ENCODE peak calls at places on chromosomes 13 and 19, in seven cellular contexts. One of them, this sample, is unnamed.

GRCh38 chr19:13212759-13213330 is 62.6 kb downstream of the IER2 start:
- DNase-seq in fibroblast of mammary gland: peak; percentile 63
- DNase-seq in T-helper 9 cell: peak; percentile 75
- DNase-seq in stimulated activated naive CD4-positive, alpha-beta T cell treated with Interleukin-2 at 50 U/mL for 16 hours: peak; percentile 71
- DNase-seq in ascending aorta: peak; percentile 71
- DNase-seq in left ventricle myocardium inferior: peak; percentile 50
- DNase-seq in substantia nigra: no peak
- DNase-seq in this sample: peak; percentile 64

GRCh38 chr13:54091884-54092283 is 1063.3 kb downstream of the OLFM4 start:
- DNase-seq in left ventricle myocardium inferior: no peak
- DNase-seq in T-helper 9 cell: no peak
- DNase-seq in ascending aorta: peak; percentile 37
- DNase-seq in substantia nigra: no peak
- DNase-seq in stimulated activated naive CD4-positive, alpha-beta T cell treated with Interleukin-2 at 50 U/mL for 16 hours: no peak
- DNase-seq in fibroblast of mammary gland: no peak
- DNase-seq in this sample: no peak

GRCh38 chr13:100721885-100722512 is 47.4 kb upstream of the TMTC4 start:
- DNase-seq in left ventricle myocardium inferior: no peak
- DNase-seq in stimulated activated naive CD4-positive, alpha-beta T cell treated with Interleukin-2 at 50 U/mL for 16 hours: peak; percentile 18
- DNase-seq in ascending aorta: no peak
- DNase-seq in fibroblast of mammary gland: peak; percentile 60
- DNase-seq in T-helper 9 cell: peak; percentile 43
- DNase-seq in substantia nigra: peak; percentile 40
- DNase-seq in this sample: peak; percentile 58

GRCh38 chr13:35598790-35599369 is 122.4 kb upstream of the MAB21L1 start:
- DNase-seq in substantia nigra: no peak
- DNase-seq in left ventricle myocardium inferior: no peak
- DNase-seq in fibroblast of mammary gland: no peak
- DNase-seq in ascending aorta: no peak
- DNase-seq in stimulated activated naive CD4-positive, alpha-beta T cell treated with Interleukin-2 at 50 U/mL for 16 hours: no peak
- DNase-seq in T-helper 9 cell: no peak
- DNase-seq in this sample: peak; percentile 9

GRCh38 chr13:77737583-77738200 is 40.2 kb downstream of the SLAIN1 start:
- DNase-seq in substantia nigra: no peak
- DNase-seq in T-helper 9 cell: no peak
- DNase-seq in ascending aorta: no peak
- DNase-seq in fibroblast of mammary gland: no peak
- DNase-seq in stimulated activated naive CD4-positive, alpha-beta T cell treated with Interleukin-2 at 50 U/mL for 16 hours: no peak
- DNase-seq in left ventricle myocardium inferior: no peak
- DNase-seq in this sample: no peak

GRCh38 chr19:42076375-42076944 is 494 bp downstream of the ZNF574 start:
- DNase-seq in substantia nigra: no peak
- DNase-seq in left ventricle myocardium inferior: no peak
- DNase-seq in T-helper 9 cell: peak; percentile 42
- DNase-seq in fibroblast of mammary gland: no peak
- DNase-seq in stimulated activated naive CD4-positive, alpha-beta T cell treated with Interleukin-2 at 50 U/mL for 16 hours: peak; percentile 60
- DNase-seq in ascending aorta: peak; percentile 75
- DNase-seq in this sample: no peak

GRCh38 chr19:39127812-39128510 is 2.4 kb downstream of the PAK4 start:
- DNase-seq in fibroblast of mammary gland: no peak
- DNase-seq in T-helper 9 cell: no peak
- DNase-seq in left ventricle myocardium inferior: no peak
- DNase-seq in substantia nigra: no peak
- DNase-seq in stimulated activated naive CD4-positive, alpha-beta T cell treated with Interleukin-2 at 50 U/mL for 16 hours: no peak
- DNase-seq in ascending aorta: no peak
- DNase-seq in this sample: peak; percentile 42

GRCh38 chr19:53254451-53255341 is at the start of gene ZNF677:
- DNase-seq in stimulated activated naive CD4-positive, alpha-beta T cell treated with Interleukin-2 at 50 U/mL for 16 hours: peak; percentile 75
- DNase-seq in substantia nigra: peak; percentile 91
- DNase-seq in T-helper 9 cell: peak; percentile 56
- DNase-seq in left ventricle myocardium inferior: peak; percentile 94
- DNase-seq in fibroblast of mammary gland: peak; percentile 80
- DNase-seq in ascending aorta: peak; percentile 92
- DNase-seq in this sample: peak; percentile 96

GRCh38 chr19:4969772-4970531 is 1.0 kb downstream of the KDM4B start:
- DNase-seq in fibroblast of mammary gland: peak; percentile 36
- DNase-seq in substantia nigra: peak; percentile 36
- DNase-seq in stimulated activated naive CD4-positive, alpha-beta T cell treated with Interleukin-2 at 50 U/mL for 16 hours: no peak
- DNase-seq in ascending aorta: no peak
- DNase-seq in left ventricle myocardium inferior: no peak
- DNase-seq in T-helper 9 cell: no peak
- DNase-seq in this sample: peak; percentile 73

GRCh38 chr13:88014527-88014926 is 343.4 kb downstream of the SLITRK5 start:
- DNase-seq in fibroblast of mammary gland: peak; percentile 12
- DNase-seq in left ventricle myocardium inferior: no peak
- DNase-seq in stimulated activated naive CD4-positive, alpha-beta T cell treated with Interleukin-2 at 50 U/mL for 16 hours: no peak
- DNase-seq in substantia nigra: no peak
- DNase-seq in ascending aorta: no peak
- DNase-seq in T-helper 9 cell: no peak
- DNase-seq in this sample: no peak

GRCh38 chr19:52190679-52191293 is 934 bp downstream of the PPP2R1A start:
- DNase-seq in left ventricle myocardium inferior: no peak
- DNase-seq in stimulated activated naive CD4-positive, alpha-beta T cell treated with Interleukin-2 at 50 U/mL for 16 hours: no peak
- DNase-seq in T-helper 9 cell: no peak
- DNase-seq in ascending aorta: no peak
- DNase-seq in fibroblast of mammary gland: peak; percentile 55
- DNase-seq in substantia nigra: no peak
- DNase-seq in this sample: peak; percentile 61

GRCh38 chr19:18894254-18895037 is 1.5 kb downstream of the CERS1 start:
- DNase-seq in fibroblast of mammary gland: peak; percentile 38
- DNase-seq in ascending aorta: no peak
- DNase-seq in T-helper 9 cell: no peak
- DNase-seq in left ventricle myocardium inferior: no peak
- DNase-seq in substantia nigra: peak; percentile 96
- DNase-seq in stimulated activated naive CD4-positive, alpha-beta T cell treated with Interleukin-2 at 50 U/mL for 16 hours: no peak
- DNase-seq in this sample: peak; percentile 44

GRCh38 chr13:39612023-39612637 is 9.1 kb upstream of the LHFPL6 start:
- DNase-seq in stimulated activated naive CD4-positive, alpha-beta T cell treated with Interleukin-2 at 50 U/mL for 16 hours: peak; percentile 41
- DNase-seq in fibroblast of mammary gland: peak; percentile 78
- DNase-seq in ascending aorta: peak; percentile 86
- DNase-seq in left ventricle myocardium inferior: no peak
- DNase-seq in T-helper 9 cell: peak; percentile 54
- DNase-seq in substantia nigra: peak; percentile 27
- DNase-seq in this sample: peak; percentile 74

GRCh38 chr19:11012507-11012906 is 51.7 kb downstream of the SMARCA4 start:
- DNase-seq in ascending aorta: no peak
- DNase-seq in left ventricle myocardium inferior: no peak
- DNase-seq in T-helper 9 cell: no peak
- DNase-seq in substantia nigra: no peak
- DNase-seq in stimulated activated naive CD4-positive, alpha-beta T cell treated with Interleukin-2 at 50 U/mL for 16 hours: no peak
- DNase-seq in fibroblast of mammary gland: no peak
- DNase-seq in this sample: no peak

GRCh38 chr19:19427302-19427701 is 21.8 kb downstream of the GATAD2A start:
- DNase-seq in T-helper 9 cell: no peak
- DNase-seq in fibroblast of mammary gland: no peak
- DNase-seq in ascending aorta: no peak
- DNase-seq in left ventricle myocardium inferior: no peak
- DNase-seq in stimulated activated naive CD4-positive, alpha-beta T cell treated with Interleukin-2 at 50 U/mL for 16 hours: no peak
- DNase-seq in substantia nigra: no peak
- DNase-seq in this sample: no peak